ENCODE peak calls at places on chromosomes 11 and 22, in eight cellular contexts. U, E, A, B, L, F, N and Z are unnamed samples.

GRCh38 chr11:293852-294661 is 5.1 kb downstream of the PGGHG start:
- DNase-seq in F (no peak), A (no peak), E (no peak), U (no peak), L (no peak), N (no peak), B (no peak), Z (no peak)

GRCh38 chr11:44229003-44229570 is 80.9 kb downstream of the ALX4 start:
- DNase-seq in N (no peak), F (no peak), U (no peak), A (no peak), E (no peak), L (no peak), B (no peak), Z (peak)

GRCh38 chr11:121383726-121384125 is 68.4 kb upstream of the SORL1 start:
- DNase-seq in N (no peak), F (no peak), L (no peak), E (no peak), B (no peak), U (no peak), A (no peak), Z (no peak)

GRCh38 chr11:107370390-107370789 is 87.2 kb downstream of the CWF19L2 start:
- DNase-seq in L (peak), B (no peak), E (no peak), A (no peak), F (no peak), U (no peak), N (no peak), Z (peak)

GRCh38 chr22:28978158-28978557 is 83.5 kb downstream of the C22orf31 start:
- DNase-seq in B (no peak), N (no peak), A (no peak), L (peak), F (no peak), U (peak), E (no peak), Z (no peak)

GRCh38 chr11:4626207-4627105 is 10.8 kb upstream of the OR51D1 start:
- DNase-seq in E (peak), F (no peak), L (peak), B (peak), A (peak), U (peak), N (peak), Z (peak)

GRCh38 chr11:10642298-10642697 is 51.3 kb downstream of the IRAG1 start:
- DNase-seq in E (no peak), L (no peak), F (no peak), B (no peak), N (no peak), U (no peak), A (no peak), Z (no peak)

GRCh38 chr11:122115520-122116343 is at the start of gene BLID:
- DNase-seq in N (no peak), A (peak), B (no peak), F (no peak), E (peak), U (no peak), L (peak), Z (peak)

GRCh38 chr22:32854351-32854804 is 52.9 kb downstream of the TIMP3 start:
- DNase-seq in B (no peak), L (no peak), U (no peak), F (no peak), A (no peak), E (no peak), N (no peak), Z (no peak)

GRCh38 chr22:29757096-29757495 is 9.7 kb downstream of the ZMAT5 start:
- DNase-seq in A (no peak), N (no peak), E (no peak), F (no peak), U (no peak), L (no peak), B (no peak), Z (no peak)

GRCh38 chr11:64456509-64457320 is 97.8 kb downstream of the RPS6KA4 start:
- DNase-seq in L (no peak), B (no peak), E (no peak), A (no peak), F (no peak), N (no peak), U (no peak), Z (no peak)

GRCh38 chr11:64581057-64581523 is 9.9 kb upstream of the SLC22A12 start:
- DNase-seq in F (no peak), A (no peak), B (no peak), L (no peak), E (no peak), U (no peak), N (no peak), Z (no peak)

GRCh38 chr11:111829185-111829968 is 42.0 kb downstream of the ALG9 start:
- DNase-seq in A (no peak), N (no peak), B (no peak), F (no peak), E (no peak), U (no peak), L (no peak), Z (no peak)

GRCh38 chr22:23820748-23821211 is 18.0 kb downstream of the DERL3 start:
- DNase-seq in N (no peak), L (no peak), U (no peak), B (no peak), E (no peak), A (no peak), F (no peak), Z (no peak)

GRCh38 chr11:123481647-123482046 is 51.6 kb downstream of the GRAMD1B start:
- DNase-seq in E (no peak), A (no peak), B (no peak), U (no peak), N (no peak), L (no peak), F (no peak), Z (no peak)

GRCh38 chr11:64803846-64804345 is 882 bp upstream of the MAP4K2 start:
- DNase-seq in L (no peak), F (no peak), B (no peak), A (no peak), N (no peak), U (no peak), E (no peak), Z (no peak)

GRCh38 chr11:67307545-67308001 is 4.2 kb downstream of the SSH3 start:
- DNase-seq in F (no peak), E (no peak), U (no peak), N (no peak), L (no peak), B (no peak), A (no peak), Z (no peak)

GRCh38 chr11:64276653-64277431 is 7.6 kb downstream of the BAD start:
- DNase-seq in U (no peak), A (no peak), E (no peak), B (no peak), F (no peak), N (no peak), L (no peak), Z (no peak)

GRCh38 chr22:47112994-47113879 is 350.8 kb downstream of the TBC1D22A start:
- DNase-seq in E (no peak), U (no peak), N (no peak), F (no peak), A (no peak), B (no peak), L (no peak), Z (no peak)

GRCh38 chr11:204587-205109 is 2.6 kb downstream of the BET1L start:
- DNase-seq in A (no peak), L (no peak), F (no peak), B (no peak), U (no peak), N (no peak), E (no peak), Z (no peak)

GRCh38 chr11:130847517-130847916 is 68.8 kb downstream of the SNX19 start:
- DNase-seq in E (no peak), F (no peak), U (peak), A (no peak), L (peak), B (no peak), N (no peak), Z (no peak)

GRCh38 chr11:131748146-131749050 is 378.0 kb downstream of the NTM start:
- DNase-seq in N (peak), E (peak), B (peak), A (peak), U (no peak), L (peak), F (no peak), Z (peak)

GRCh38 chr11:4531666-4532065 is 13.3 kb upstream of the OR52M1 start:
- DNase-seq in E (no peak), L (no peak), F (no peak), B (no peak), A (no peak), N (no peak), U (no peak), Z (no peak)

GRCh38 chr11:6962673-6963072 is 36.4 kb downstream of the ZNF215 start:
- DNase-seq in U (no peak), A (no peak), E (no peak), F (no peak), L (no peak), B (no peak), N (no peak), Z (no peak)

GRCh38 chr11:12200359-12201015 is 90.1 kb downstream of the MICAL2 start:
- DNase-seq in E (no peak), N (peak), L (peak), U (no peak), F (no peak), B (no peak), A (no peak), Z (peak)

GRCh38 chr11:70029115-70029830 is 48.8 kb upstream of the ANO1 start:
- DNase-seq in F (no peak), B (no peak), N (no peak), A (no peak), L (no peak), E (no peak), U (no peak), Z (no peak)

GRCh38 chr11:5621580-5621979 is 3.2 kb upstream of the TRIM34 start:
- DNase-seq in E (no peak), N (no peak), U (no peak), F (no peak), A (no peak), B (no peak), L (no peak), Z (no peak)

GRCh38 chr22:50627452-50627913 is 469 bp downstream of the ARSA start:
- DNase-seq in N (no peak), F (peak), L (no peak), A (no peak), B (no peak), E (no peak), U (no peak), Z (no peak)

GRCh38 chr11:70174846-70175764 is 28.0 kb upstream of the FADD start:
- DNase-seq in F (no peak), L (no peak), N (no peak), U (no peak), A (no peak), B (no peak), E (no peak), Z (peak)